ENCODE peak calls at places on chromosome 12, in six cellular contexts. X is breast epithelium, W is bronchial epithelial cell, A is fibroblast of the aortic adventitia, J is GM12878, H is BE2C. O is an unnamed sample.
A peak's percentile ranks its signal among the peaks of the same experiment; 100 is the strongest.

GRCh38 chr12:25017336-25017735 is 68.4 kb upstream of the BCAT1 start:
- DNase-seq in J (no peak), H (no peak), W (peak; percentile 84), A (no peak), X (no peak), O (no peak)

GRCh38 chr12:124391340-124392261 is 96.7 kb downstream of the RFLNA start:
- DNase-seq in A (peak; percentile 47), H (peak; percentile 43), W (peak; percentile 64), X (peak; percentile 55), J (peak; percentile 28), O (peak; percentile 29)

GRCh38 chr12:95848575-95849388 is 10.0 kb upstream of the SNRPF start:
- DNase-seq in X (no peak), A (peak; percentile 69), W (peak; percentile 47), J (no peak), H (no peak), O (no peak)

GRCh38 chr12:68236421-68237059 is 10.9 kb upstream of the IL26 start:
- DNase-seq in H (no peak), W (peak; percentile 8), J (peak; percentile 40), A (peak; percentile 31), X (no peak), O (peak; percentile 46)

GRCh38 chr12:79424109-79424721 is 266.5 kb downstream of the PAWR start:
- DNase-seq in A (peak; percentile 94), W (peak; percentile 99), H (no peak), X (no peak), J (no peak), O (no peak)

GRCh38 chr12:51381226-51382079 is 9.8 kb downstream of the GALNT6 start:
- DNase-seq in W (no peak), A (peak; percentile 72), H (no peak), J (no peak), X (no peak), O (no peak)

GRCh38 chr12:25992026-25992782 is 33.7 kb downstream of the RASSF8 start:
- DNase-seq in X (no peak), J (no peak), H (no peak), A (no peak), W (peak; percentile 85), O (no peak)

GRCh38 chr12:6202846-6203245 is 2.6 kb downstream of the CD9 start:
- DNase-seq in J (no peak), A (no peak), H (no peak), W (no peak), X (no peak), O (no peak)

GRCh38 chr12:47820631-47821345 is 1.1 kb upstream of the HDAC7 start:
- DNase-seq in A (peak; percentile 98), X (peak; percentile 94), H (no peak), J (no peak), W (peak; percentile 79), O (no peak)

GRCh38 chr12:24814379-24815086 is 134.4 kb downstream of the BCAT1 start:
- DNase-seq in A (no peak), W (no peak), X (no peak), H (no peak), J (peak; percentile 63), O (peak; percentile 57)

GRCh38 chr12:76685246-76685678 is 78.7 kb upstream of the ZDHHC17 start:
- DNase-seq in W (no peak), H (no peak), X (no peak), A (peak; percentile 64), J (no peak), O (no peak)

GRCh38 chr12:57754411-57755193 is at the start of gene MARCHF9:
- DNase-seq in J (no peak), A (no peak), H (peak; percentile 58), X (peak; percentile 65), W (peak; percentile 76), O (peak; percentile 60)

GRCh38 chr12:47306130-47306529 is 226.4 kb upstream of the AMIGO2 start:
- DNase-seq in X (no peak), J (no peak), H (no peak), W (no peak), A (no peak), O (no peak)

GRCh38 chr12:96194901-96195844 is 998 bp downstream of the ELK3 start:
- DNase-seq in X (peak; percentile 36), A (peak; percentile 89), J (peak; percentile 80), H (peak; percentile 52), W (peak; percentile 89), O (peak; percentile 83)

GRCh38 chr12:54217774-54218221 is 29.0 kb upstream of the SMUG1 start:
- DNase-seq in W (no peak), J (no peak), X (no peak), A (no peak), H (no peak), O (no peak)

GRCh38 chr12:95237315-95237714 is 19.7 kb downstream of the VEZT start:
- DNase-seq in H (no peak), X (no peak), J (no peak), A (no peak), W (no peak), O (no peak)

GRCh38 chr12:97805086-97805485 is 342.5 kb downstream of the RMST start:
- DNase-seq in A (no peak), J (no peak), X (no peak), W (no peak), H (no peak), O (no peak)

GRCh38 chr12:20368653-20369163 is 371 bp downstream of the PDE3A start:
- DNase-seq in J (no peak), H (peak; percentile 50), A (peak; percentile 59), W (peak; percentile 5), X (no peak), O (no peak)

GRCh38 chr12:99418379-99418778 is 229.2 kb upstream of the GARIN6 start:
- DNase-seq in H (no peak), J (no peak), A (no peak), W (no peak), X (no peak), O (no peak)

GRCh38 chr12:121804417-121805111 is 755 bp downstream of the SETD1B start:
- DNase-seq in A (no peak), W (no peak), J (no peak), X (no peak), H (peak; percentile 48), O (no peak)

DNA sequence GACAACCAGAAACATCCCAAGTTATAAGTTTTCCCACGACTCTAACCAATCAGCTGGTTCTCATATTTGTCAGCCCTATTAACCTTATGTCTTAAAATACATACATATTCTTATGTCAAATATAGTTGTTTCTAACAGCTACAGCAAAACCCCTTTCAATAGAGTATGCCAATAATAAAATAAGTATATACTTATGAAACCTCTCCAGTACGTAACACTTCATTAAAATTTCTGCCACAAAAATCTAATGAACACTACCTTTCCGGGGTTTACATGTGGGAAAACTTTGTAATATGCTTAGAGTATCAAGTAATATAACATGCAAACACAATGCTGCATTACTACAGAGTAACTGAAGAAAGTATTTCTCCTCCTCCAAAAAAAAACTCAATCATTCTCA is 1.8 kb downstream of the LRP6 start:
- DNase-seq in X (no peak), W (no peak), A (no peak), J (no peak), H (no peak), O (no peak)
- H3K4me3 ChIP-seq in X (peak overlapping the region; percentile 86), W (peak overlapping the region; percentile 71), A (peak overlapping the region; percentile 98), J (peak overlapping the region; percentile 92), H (peak overlapping the region; percentile 91), O (no peak overlapping the region)

DNA sequence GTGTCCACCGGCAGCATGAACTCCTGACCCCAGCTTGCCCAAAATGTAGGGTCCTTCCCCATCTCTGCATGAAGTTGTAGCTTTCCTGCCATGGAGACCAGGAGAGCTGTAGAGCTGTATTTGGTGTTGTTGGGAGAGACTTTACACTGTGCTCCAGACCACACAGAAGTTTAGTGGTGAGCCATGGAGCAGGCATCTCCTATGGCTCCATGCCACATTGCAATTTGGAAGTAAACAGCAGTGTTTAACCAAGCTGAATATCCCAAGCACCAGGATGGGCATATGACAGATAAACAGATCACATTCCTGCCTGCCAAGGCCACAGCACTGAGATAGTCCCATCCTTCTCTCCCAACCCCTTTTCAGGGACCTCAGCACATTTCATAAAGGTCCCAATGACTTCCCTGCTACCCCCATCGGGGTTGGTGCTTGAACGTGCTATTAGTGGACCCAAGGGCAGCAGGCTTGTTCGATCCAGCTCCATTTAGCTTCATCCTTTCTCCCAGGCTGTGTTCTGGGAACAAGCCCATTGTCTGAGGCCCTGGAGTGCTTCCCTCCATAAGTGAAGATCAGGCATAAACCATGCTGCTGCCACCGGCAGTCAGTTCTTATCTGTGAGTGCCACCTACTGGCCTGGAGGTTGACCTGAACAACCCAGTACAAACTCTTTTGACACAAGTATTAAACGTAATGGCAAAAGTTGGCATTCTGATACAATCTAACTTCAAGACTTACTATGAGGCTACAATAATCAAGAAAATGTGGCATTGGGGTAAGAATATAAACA is 172.3 kb upstream of the ATXN7L3B start:
- DNase-seq in A (peak; percentile 66), J (no peak), X (no peak), H (peak; percentile 62), W (peak; percentile 37), O (no peak)
- TF ChIP-seq CTCF in A (peak; percentile 69), J (peak; percentile 72), X (no peak), H (peak; percentile 74), W (peak; percentile 66), O (peak; percentile 57)

GRCh38 chr12:104275689-104276088 is 27.9 kb upstream of the EID3 start:
- DNase-seq in J (no peak), W (peak; percentile 56), A (no peak), H (no peak), X (no peak), O (no peak)
- H3K4me3 ChIP-seq in J (peak overlapping the region; percentile 40), W (no peak overlapping the region), A (no peak overlapping the region), H (no peak overlapping the region), X (no peak overlapping the region), O (peak overlapping the region; percentile 41)

GRCh38 chr12:66901136-66901932 is 222.5 kb upstream of the GRIP1 start:
- DNase-seq in A (no peak), W (peak; percentile 52), J (peak; percentile 33), X (no peak), H (no peak), O (peak; percentile 27)

GRCh38 chr12:66902020-66902419 is 223.1 kb upstream of the GRIP1 start:
- DNase-seq in H (no peak), W (no peak), A (no peak), X (no peak), J (no peak), O (no peak)

GRCh38 chr12:66905201-66905600 is 226.3 kb upstream of the GRIP1 start:
- DNase-seq in H (no peak), A (no peak), X (no peak), W (peak; percentile 65), J (no peak), O (no peak)

GRCh38 chr12:66900616-66901015 is 221.7 kb upstream of the GRIP1 start:
- DNase-seq in X (no peak), W (no peak), H (no peak), A (no peak), J (no peak), O (no peak)

GRCh38 chr12:66903782-66904396 is 225.0 kb upstream of the GRIP1 start:
- DNase-seq in H (no peak), A (no peak), W (no peak), X (no peak), J (no peak), O (no peak)
- TF ChIP-seq CTCF in H (no peak), A (no peak), W (no peak), X (no peak), J (no peak), O (no peak)